ENCODE peak calls at places on chromosomes 4 and X, in five cellular contexts. S, T, Y, G and I are unnamed samples.

GRCh38 chr4:165720411-165721082 is 152.5 kb upstream of the TLL1 start:
- DNase-seq in S (no peak), T (no peak), Y (no peak), G (no peak), I (no peak)

GRCh38 chrX:115960440-115961084 is 210.0 kb upstream of the AGTR2 start:
- DNase-seq in S (no peak), T (no peak), Y (no peak), G (no peak), I (peak)

GRCh38 chr4:139933541-139933940 is 220.4 kb downstream of the MAML3 start:
- DNase-seq in S (no peak), T (no peak), Y (no peak), G (no peak), I (no peak)

GRCh38 chrX:128106630-128107029 is 54.4 kb upstream of the ACTRT1 start:
- DNase-seq in S (no peak), T (no peak), Y (no peak), G (no peak), I (no peak)

GRCh38 chrX:48617542-48618340 is 20.4 kb downstream of the WDR13 start:
- DNase-seq in S (no peak), T (no peak), Y (peak), G (no peak), I (no peak)

GRCh38 chr4:176377705-176378302 is 58.0 kb downstream of the SPCS3 start:
- DNase-seq in S (no peak), T (peak), Y (peak), G (no peak), I (peak)

GRCh38 chr4:121272526-121272925 is 108.3 kb downstream of the QRFPR start:
- DNase-seq in S (no peak), T (peak), Y (peak), G (no peak), I (peak)

GRCh38 chr4:40731792-40732245 is 17.9 kb upstream of the NSUN7 start:
- DNase-seq in S (peak), T (no peak), Y (no peak), G (peak), I (no peak)

GRCh38 chr4:40189997-40190396 is 6.8 kb upstream of the RHOH start:
- DNase-seq in S (no peak), T (peak), Y (no peak), G (peak), I (no peak)

GRCh38 chr4:118865091-118865708 is 23.5 kb upstream of the SYNPO2 start:
- DNase-seq in S (peak), T (peak), Y (peak), G (peak), I (peak)

GRCh38 chr4:1448589-1449420 is 42.6 kb upstream of the NKX1-1 start:
- DNase-seq in S (no peak), T (no peak), Y (no peak), G (peak), I (no peak)

GRCh38 chr4:76665139-76665538 is 230.1 kb downstream of the SHROOM3 start:
- DNase-seq in S (no peak), T (peak), Y (peak), G (peak), I (peak)

GRCh38 chr4:52704676-52705075 is 45.6 kb upstream of the USP46 start:
- DNase-seq in S (no peak), T (no peak), Y (no peak), G (no peak), I (no peak)

GRCh38 chr4:26748805-26749204 is 111.8 kb upstream of the STIM2 start:
- DNase-seq in S (no peak), T (no peak), Y (no peak), G (no peak), I (no peak)

GRCh38 chr4:189500970-189501369 is 439.7 kb upstream of the FRG1 start:
- DNase-seq in S (no peak), T (no peak), Y (no peak), G (no peak), I (no peak)

GRCh38 chrX:52277666-52278065 is 91.2 kb upstream of the XAGE2 start:
- DNase-seq in S (no peak), T (no peak), Y (no peak), G (no peak), I (no peak)

GRCh38 chr4:675036-675804 is 878 bp downstream of the MYL5 start:
- DNase-seq in S (no peak), T (no peak), Y (no peak), G (no peak), I (no peak)

GRCh38 chr4:82739292-82740190 is 59.1 kb downstream of the SCD5 start:
- DNase-seq in S (peak), T (peak), Y (no peak), G (peak), I (no peak)

GRCh38 chr4:1792832-1793495 is at the start of gene FGFR3:
- DNase-seq in S (peak), T (no peak), Y (peak), G (peak), I (no peak)

GRCh38 chr4:166594326-166594946 is 639.9 kb downstream of the SPOCK3 start:
- DNase-seq in S (no peak), T (no peak), Y (peak), G (peak), I (peak)

GRCh38 chr4:39497909-39498723 is 29.1 kb downstream of the UGDH start:
- DNase-seq in S (no peak), T (no peak), Y (no peak), G (no peak), I (no peak)

GRCh38 chr4:138300616-138301015 is 58.5 kb upstream of the SLC7A11 start:
- DNase-seq in S (no peak), T (peak), Y (no peak), G (no peak), I (no peak)

GRCh38 chrX:15737188-15737956 is 698 bp upstream of the CA5B start:
- DNase-seq in S (no peak), T (peak), Y (no peak), G (no peak), I (no peak)

GRCh38 chrX:149370097-149370496 is 135.0 kb downstream of the IDS start:
- DNase-seq in S (no peak), T (no peak), Y (peak), G (no peak), I (no peak)

GRCh38 chr4:5524900-5525299 is 183.5 kb downstream of the EVC2 start:
- DNase-seq in S (no peak), T (peak), Y (peak), G (no peak), I (peak)

GRCh38 chrX:12975999-12976558 is 1.2 kb downstream of the TMSB4X start:
- DNase-seq in S (peak), T (peak), Y (peak), G (peak), I (no peak)

GRCh38 chr4:2434420-2434819 is 15.7 kb downstream of the CFAP99 start:
- DNase-seq in S (no peak), T (no peak), Y (no peak), G (no peak), I (no peak)

GRCh38 chr4:107993969-107994368 is 4.3 kb downstream of the HADH start:
- DNase-seq in S (no peak), T (no peak), Y (no peak), G (no peak), I (no peak)

GRCh38 chrX:57573754-57574153 is 18.1 kb upstream of the ZXDB start:
- DNase-seq in S (no peak), T (peak), Y (no peak), G (no peak), I (no peak)

GRCh38 chr4:15376594-15376993 is 51.2 kb upstream of the C1QTNF7 start:
- DNase-seq in S (no peak), T (peak), Y (peak), G (no peak), I (no peak)

GRCh38 chrX:79263550-79263949 is 103.6 kb downstream of the ITM2A start:
- DNase-seq in S (no peak), T (no peak), Y (no peak), G (no peak), I (no peak)

DNA sequence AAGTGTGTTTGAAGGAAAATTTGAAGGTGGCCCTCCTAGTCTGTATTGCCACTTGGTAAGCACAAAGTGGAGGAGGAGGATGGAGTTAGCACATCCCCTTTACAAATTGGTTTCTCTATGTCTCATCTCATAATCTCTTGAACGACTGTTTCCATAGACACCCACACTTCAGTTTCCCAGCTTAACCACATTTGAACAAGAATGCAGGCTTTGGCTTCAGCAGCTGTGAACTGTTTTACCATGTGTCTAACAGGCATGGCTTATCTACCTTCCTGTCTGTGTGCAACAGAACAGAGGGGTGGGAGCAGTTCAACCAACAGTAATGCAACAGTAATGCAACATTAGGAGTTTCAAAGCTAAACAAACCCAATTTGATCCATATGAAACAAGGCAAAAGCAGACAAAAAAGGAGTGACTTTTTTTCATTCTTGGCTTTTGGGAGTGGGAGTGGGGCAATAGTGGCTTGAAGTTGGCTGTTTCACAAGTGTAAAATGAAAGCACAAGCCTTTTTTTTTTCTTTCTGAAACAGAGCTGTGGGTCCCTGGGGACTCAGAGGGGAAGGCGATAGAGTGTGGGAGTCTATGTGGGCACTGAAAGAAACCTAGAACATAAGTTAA is 108.0 kb downstream of the ITM2A start:
- DNase-seq in S (peak), T (no peak), Y (no peak), G (no peak), I (no peak)
- H3K27ac ChIP-seq in S (no peak), T (no peak), Y (no peak), G (no peak), I (no peak)

GRCh38 chr4:77922158-77923094 is 59.8 kb downstream of the MRPL1 start:
- DNase-seq in S (no peak), T (peak), Y (peak), G (no peak), I (no peak)

GRCh38 chr4:77920371-77920770 is 57.7 kb downstream of the MRPL1 start:
- DNase-seq in S (no peak), T (no peak), Y (no peak), G (no peak), I (no peak)

GRCh38 chr4:77917075-77917474 is 54.4 kb downstream of the MRPL1 start:
- DNase-seq in S (no peak), T (no peak), Y (no peak), G (no peak), I (no peak)

GRCh38 chr4:77917601-77918000 is 55.0 kb downstream of the MRPL1 start:
- DNase-seq in S (no peak), T (no peak), Y (no peak), G (no peak), I (no peak)

DNA sequence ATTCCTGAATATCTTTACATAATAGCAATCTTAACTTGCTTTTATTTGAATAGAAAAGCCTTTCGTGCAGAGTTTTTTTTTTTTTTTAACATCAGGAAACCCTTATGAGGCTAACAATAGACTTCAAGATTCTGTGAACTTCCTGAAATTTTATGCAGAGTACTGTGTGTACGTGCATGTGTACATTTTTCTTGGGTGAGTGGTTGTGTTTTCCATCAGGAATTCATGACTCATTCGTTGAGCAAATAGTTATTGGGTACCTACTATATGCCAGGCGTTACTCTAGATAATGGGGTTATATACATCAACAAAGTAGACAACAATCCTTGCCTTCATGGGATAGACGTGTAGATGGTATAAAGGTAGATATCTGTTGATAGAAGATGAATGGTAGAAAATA is 59.1 kb downstream of the MRPL1 start:
- DNase-seq in S (no peak), T (peak), Y (peak), G (no peak), I (peak)
- H3K27ac ChIP-seq in S (peak), T (peak), Y (peak), G (no peak), I (peak)

DNA sequence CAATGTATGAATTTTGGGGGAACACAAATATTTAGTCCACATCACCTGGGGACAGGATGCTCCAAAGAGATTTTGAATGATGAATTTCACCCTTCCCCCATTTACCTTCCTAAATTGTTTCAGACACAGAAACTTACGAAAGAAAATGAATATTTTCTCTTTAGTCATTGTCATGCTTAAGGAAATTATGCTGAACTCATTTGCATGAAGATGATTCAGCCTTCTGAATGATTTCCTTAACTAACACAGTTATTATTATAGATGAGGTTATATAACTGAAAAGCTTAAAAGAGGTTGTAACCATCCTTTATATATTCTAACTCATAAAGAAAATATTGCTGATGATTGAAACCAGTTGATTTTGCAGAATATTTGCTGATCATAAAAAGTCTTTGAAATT is 61.1 kb downstream of the KCNIP4 start:
- DNase-seq in S (no peak), T (no peak), Y (peak), G (no peak), I (no peak)
- H3K27ac ChIP-seq in S (no peak), T (no peak), Y (no peak), G (no peak), I (no peak)

GRCh38 chr4:8385611-8386010 is 54.9 kb downstream of the ACOX3 start:
- DNase-seq in S (no peak), T (no peak), Y (no peak), G (no peak), I (no peak)

GRCh38 chr4:8386731-8387130 is 53.8 kb downstream of the ACOX3 start:
- DNase-seq in S (no peak), T (no peak), Y (no peak), G (no peak), I (no peak)

GRCh38 chr4:8388471-8388870 is 52.1 kb downstream of the ACOX3 start:
- DNase-seq in S (no peak), T (no peak), Y (no peak), G (no peak), I (no peak)

GRCh38 chr4:8387615-8388266 is 52.8 kb downstream of the ACOX3 start:
- DNase-seq in S (no peak), T (no peak), Y (no peak), G (no peak), I (no peak)

GRCh38 chr4:8387194-8387593 is 53.3 kb downstream of the ACOX3 start:
- DNase-seq in S (no peak), T (no peak), Y (no peak), G (no peak), I (no peak)
- H3K27ac ChIP-seq in S (no peak), T (no peak), Y (no peak), G (no peak), I (no peak)

DNA sequence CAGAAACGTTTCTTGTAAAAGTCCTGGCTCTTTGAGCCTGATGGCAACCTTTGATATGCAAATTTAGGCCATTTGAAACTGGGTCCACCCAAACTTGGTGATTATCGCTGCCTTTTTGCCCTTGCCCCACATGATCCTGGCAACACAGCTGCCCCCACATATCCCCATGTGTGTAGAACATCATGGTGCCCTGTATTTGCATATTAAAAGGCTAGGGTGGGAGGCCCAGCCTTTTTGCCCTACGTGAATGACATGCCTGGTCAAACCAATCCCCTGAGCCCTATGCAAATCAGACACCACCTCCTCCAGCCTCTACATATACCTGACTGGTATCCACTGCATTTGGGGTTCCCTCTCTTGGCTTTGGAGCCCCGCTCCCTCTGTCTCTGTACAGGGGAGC is 202.4 kb downstream of the MAB21L2 start:
- DNase-seq in S (no peak), T (no peak), Y (no peak), G (no peak), I (no peak)
- H3K27ac ChIP-seq in S (no peak), T (no peak), Y (no peak), G (no peak), I (no peak)